ENCODE peak calls at places on chromosomes 12 and 14, in six cellular contexts. P is stimulated activated CD8-positive, alpha-beta memory T cell treated with anti-CD3 and anti-CD28 coated beads, Interleukin-15, amount 100 ng/mL, for 48 hours; N is sciatic nerve; Y is HFFc6; W is hypothalamus; A is stimulated activated CD4-positive, alpha-beta T cell treated with anti-CD3 and anti-CD28 coated beads, TNF-alpha, amount 100 ng/mL, for 4 hours. B is an unnamed sample.

GRCh38 chr12:75783093-75783877 is 248.3 kb downstream of the PHLDA1 start:
- DNase-seq in Y (peak), P (no peak), A (no peak), N (no peak), W (no peak), B (no peak)

GRCh38 chr14:30180219-30180618 is 252.6 kb upstream of the PRKD1 start:
- DNase-seq in P (no peak), N (no peak), Y (no peak), W (no peak), A (no peak), B (no peak)

GRCh38 chr14:74240794-74241610 is 1.8 kb downstream of the VSX2 start:
- DNase-seq in W (no peak), P (no peak), N (no peak), Y (no peak), A (no peak), B (no peak)

GRCh38 chr12:52074006-52074405 is 4.2 kb downstream of the ATG101 start:
- DNase-seq in Y (peak), N (no peak), W (no peak), P (no peak), A (no peak), B (peak)

GRCh38 chr12:65891219-65891618 is 66.9 kb downstream of the HMGA2 start:
- DNase-seq in Y (peak), W (no peak), N (no peak), A (no peak), P (no peak), B (no peak)

GRCh38 chr14:95255013-95255412 is 64.7 kb downstream of the CLMN start:
- DNase-seq in Y (no peak), W (no peak), N (no peak), P (no peak), A (no peak), B (no peak)

GRCh38 chr12:81610955-81611889 is 147.9 kb downstream of the PPFIA2 start:
- DNase-seq in A (no peak), N (no peak), Y (no peak), P (no peak), W (no peak), B (no peak)

GRCh38 chr12:92185052-92185451 is 39.4 kb upstream of the BTG1 start:
- DNase-seq in N (no peak), W (no peak), P (no peak), A (no peak), Y (no peak), B (no peak)

GRCh38 chr12:95683418-95683817 is 107.1 kb downstream of the NTN4 start:
- DNase-seq in Y (no peak), P (no peak), A (no peak), N (no peak), W (no peak), B (no peak)

GRCh38 chr14:97713023-97713422 is 915.8 kb downstream of the VRK1 start:
- DNase-seq in P (no peak), Y (no peak), A (no peak), W (no peak), N (no peak), B (no peak)

GRCh38 chr14:26766726-26767125 is 168.9 kb upstream of the NOVA1 start:
- DNase-seq in W (no peak), A (no peak), N (no peak), Y (no peak), P (no peak), B (no peak)

GRCh38 chr12:124764870-124765570 is 98.6 kb downstream of the SCARB1 start:
- DNase-seq in N (no peak), Y (peak), W (no peak), A (no peak), P (no peak), B (peak)

GRCh38 chr14:100770046-100770445 is 43.4 kb downstream of the DLK1 start:
- DNase-seq in W (no peak), P (no peak), A (no peak), N (no peak), Y (no peak), B (no peak)